ENCODE peak calls at places on chromosomes 4 and X, in four cellular contexts. K is Peyer's patch, W is Caco-2, F is HCT116. B is an unnamed sample.

GRCh38 chrX:72041166-72041565 is 90.5 kb downstream of the RTL5 start:
- DNase-seq in F (no peak), K (no peak), W (no peak), B (no peak)

GRCh38 chrX:19747672-19748610 is 139.5 kb downstream of the SH3KBP1 start:
- DNase-seq in F (no peak), W (no peak), K (peak; percentile 86), B (no peak)

GRCh38 chr4:169663894-169664293 is 43.5 kb downstream of the CLCN3 start:
- DNase-seq in K (no peak), W (no peak), F (no peak), B (no peak)

GRCh38 chr4:155889946-155890345 is 13.6 kb upstream of the TDO2 start:
- DNase-seq in F (no peak), K (no peak), W (no peak), B (no peak)

GRCh38 chrX:15755091-15755490 is 17.0 kb downstream of the CA5B start:
- DNase-seq in K (no peak), W (no peak), F (no peak), B (no peak)

GRCh38 chr4:152138451-152138850 is 377.6 kb upstream of the GATB start:
- DNase-seq in F (no peak), K (no peak), W (no peak), B (no peak)

GRCh38 chrX:67720344-67720743 is 176.5 kb downstream of the AR start:
- DNase-seq in K (no peak), W (no peak), F (no peak), B (no peak)

GRCh38 chr4:142473218-142473959 is 372.7 kb downstream of the INPP4B start:
- DNase-seq in F (no peak), K (peak; percentile 52), W (no peak), B (peak; percentile 59)

GRCh38 chrX:151695583-151695930 is 299 bp downstream of the PRRG3 start:
- DNase-seq in W (no peak), K (no peak), F (no peak), B (no peak)

GRCh38 chr4:39029752-39030694 is 2.2 kb downstream of the TMEM156 start:
- DNase-seq in K (no peak), F (no peak), W (no peak), B (no peak)

GRCh38 chrX:85052636-85053343 is 49.1 kb downstream of the APOOL start:
- DNase-seq in F (peak; percentile 15), K (no peak), W (no peak), B (no peak)

GRCh38 chrX:68754406-68754805 is 74.4 kb upstream of the EFNB1 start:
- DNase-seq in F (no peak), K (no peak), W (no peak), B (no peak)

GRCh38 chr4:97105716-97106115 is 1037.6 kb downstream of the STPG2 start:
- DNase-seq in W (no peak), K (no peak), F (no peak), B (no peak)

GRCh38 chr4:8708401-8709021 is 115.9 kb downstream of the CPZ start:
- DNase-seq in K (peak; percentile 40), W (no peak), F (no peak), B (peak; percentile 42)

GRCh38 chr4:74037076-74037475 is 1.4 kb downstream of the CXCL3 start:
- DNase-seq in F (no peak), K (no peak), W (no peak), B (no peak)

GRCh38 chr4:24686866-24687672 is 102.7 kb upstream of the DHX15 start:
- DNase-seq in W (peak; percentile 47), K (peak; percentile 67), F (peak; percentile 36), B (peak; percentile 69)

GRCh38 chr4:153529646-153530045 is 63.5 kb downstream of the TMEM131L start:
- DNase-seq in K (no peak), F (no peak), W (no peak), B (no peak)

GRCh38 chr4:1400191-1400805 is 5.9 kb downstream of the NKX1-1 start:
- DNase-seq in W (no peak), F (no peak), K (no peak), B (peak; percentile 44)
- H3K9me3 ChIP-seq in W (no peaks in the 10 kb centered on the region), F (peaks cover 7% of the 10 kb centered on the region), K (peaks cover 4% of the 10 kb centered on the region), B (no peaks in the 10 kb centered on the region)

DNA sequence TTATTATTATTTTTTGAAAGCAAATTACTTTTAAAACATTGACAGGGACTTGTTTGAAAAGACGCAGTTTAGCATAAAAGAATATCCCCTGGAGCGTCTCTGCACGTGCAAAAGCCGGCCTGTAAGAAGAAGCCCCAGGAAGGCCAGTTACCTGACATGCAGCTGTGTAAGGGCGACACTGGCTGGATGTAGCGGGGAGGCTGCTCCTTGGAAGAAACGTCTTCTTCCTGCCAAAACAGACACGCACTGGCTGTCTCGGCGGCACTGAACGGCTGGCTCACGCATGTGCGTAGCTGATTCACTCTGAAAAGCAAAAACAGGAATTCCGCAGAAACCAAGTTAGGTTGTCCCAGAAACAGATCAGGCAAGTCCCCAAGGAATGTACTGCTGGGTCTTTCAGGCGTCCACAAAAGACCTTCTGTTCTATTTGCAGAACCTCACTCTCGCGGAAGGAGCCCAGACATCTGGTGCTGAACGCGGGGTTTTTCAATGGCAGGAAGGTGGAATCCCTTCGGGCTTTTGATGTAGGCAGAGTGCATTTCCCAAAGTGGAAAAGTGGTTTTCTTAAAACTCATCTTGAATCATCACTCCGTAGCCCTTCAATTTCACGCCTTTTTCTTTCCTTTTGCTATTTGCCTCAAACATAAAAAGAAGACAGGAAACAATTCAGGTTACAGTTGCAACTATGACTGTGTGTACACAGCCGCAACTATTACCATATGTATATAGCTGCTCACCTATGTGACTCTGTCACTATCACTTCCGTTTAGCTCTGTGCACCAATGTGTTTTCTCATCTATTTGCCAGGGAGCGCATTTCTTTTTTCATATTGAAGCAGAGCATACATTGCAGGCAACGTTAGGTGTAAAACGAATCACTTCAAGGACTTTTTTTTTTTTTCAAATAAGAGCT is 38.1 kb upstream of the ARSH start:
- DNase-seq in W (peak; percentile 42), K (no peak), F (no peak), B (no peak)
- H3K4me3 ChIP-seq in W (peak overlapping the region; percentile 27), K (no peak overlapping the region), F (no peak overlapping the region), B (peak overlapping the region; percentile 14)

DNA sequence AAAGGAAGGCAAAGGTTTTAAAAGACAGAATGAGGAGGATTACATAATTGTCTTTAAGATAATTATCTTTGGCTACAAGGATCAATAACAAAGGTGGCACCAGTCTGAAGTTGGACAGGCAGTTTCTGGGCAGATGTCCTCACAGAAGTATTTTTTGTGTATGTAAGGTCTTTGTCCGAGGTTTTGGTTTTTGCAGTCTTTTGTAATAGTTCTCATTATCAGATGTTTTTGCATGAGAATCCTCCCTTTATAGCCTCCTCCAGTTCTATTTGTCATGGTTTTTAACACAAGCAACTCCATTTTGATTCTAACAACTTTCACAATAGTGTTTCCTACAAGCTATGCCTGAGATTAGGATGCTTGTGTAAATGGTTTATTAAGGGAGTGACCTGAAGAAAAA is 286.2 kb downstream of the IL1RAPL2 start:
- DNase-seq in K (no peak), F (no peak), W (no peak), B (no peak)
- H3K4me1 ChIP-seq in K (no peaks in the 10 kb centered on the region), F (no peaks in the 10 kb centered on the region), W (no peaks in the 10 kb centered on the region), B (no peaks in the 10 kb centered on the region)

GRCh38 chrX:156003486-156004185 is 6.1 kb downstream of the IL9R start:
- DNase-seq in K (no peak), F (no peak), W (no peak), B (no peak)
- H3K9me3 ChIP-seq in K (no peaks in the 10 kb centered on the region), F (no peaks in the 10 kb centered on the region), W (no peaks in the 10 kb centered on the region), B (no peaks in the 10 kb centered on the region)

GRCh38 chrX:54922547-54922946 is 1.9 kb downstream of the TRO start:
- DNase-seq in K (no peak), F (no peak), W (no peak), B (no peak)

GRCh38 chrX:54923376-54923775 is 2.8 kb downstream of the TRO start:
- DNase-seq in F (no peak), W (no peak), K (no peak), B (no peak)

GRCh38 chrX:54921427-54922021 is 900 bp downstream of the TRO start:
- DNase-seq in W (no peak), K (peak; percentile 65), F (no peak), B (peak; percentile 66)

GRCh38 chrX:54920610-54921426 is at the start of gene TRO:
- DNase-seq in W (no peak), F (no peak), K (no peak), B (no peak)
- H3K4me3 ChIP-seq in W (no peak within 1 kb of the TSS), F (no peak within 1 kb of the TSS), K (peak within 1 kb of the TSS; percentile 38), B (peak within 1 kb of the TSS; percentile 48)

DNA sequence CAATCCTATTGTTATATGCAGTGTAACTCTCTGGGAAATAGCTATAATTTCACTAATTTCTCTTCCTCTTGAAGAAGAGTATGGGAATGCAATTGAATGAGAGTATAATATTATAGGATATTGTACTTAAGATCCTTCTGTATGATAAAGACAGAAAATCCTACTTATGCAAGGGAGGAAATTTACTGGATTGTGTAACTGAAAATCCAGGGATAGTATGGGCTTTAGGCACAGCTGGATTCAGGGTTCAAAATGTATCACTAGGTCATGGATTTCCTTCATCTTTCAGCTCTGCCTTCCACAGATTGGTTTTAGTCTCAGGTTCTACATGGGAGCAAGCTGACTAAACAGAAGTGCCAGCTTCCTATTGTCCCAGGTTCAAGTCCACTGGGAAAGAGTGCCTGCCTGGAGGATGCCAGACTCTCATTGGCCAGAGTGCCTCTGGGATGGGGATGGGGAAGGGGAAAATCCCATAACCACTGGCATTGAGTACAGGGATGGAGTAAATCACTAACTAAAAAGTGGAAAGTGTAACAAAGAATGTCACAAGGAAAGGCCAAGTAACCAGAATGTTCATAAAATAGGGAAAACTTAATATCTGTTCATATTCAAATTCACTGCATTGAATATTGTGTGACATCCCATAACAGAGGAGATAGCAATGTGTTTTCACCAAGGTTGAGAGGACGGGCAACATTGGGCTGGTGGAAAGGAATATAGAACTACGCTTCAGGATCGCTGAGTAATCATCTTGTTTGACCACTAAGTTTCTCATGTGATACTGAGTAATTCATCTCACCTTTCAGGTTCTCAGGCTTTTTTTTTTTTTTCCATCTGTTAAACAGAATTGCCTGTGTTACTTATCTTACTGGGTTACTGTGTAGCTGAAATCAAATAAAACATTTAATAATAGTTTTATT is 75.7 kb downstream of the ANXA3 start:
- DNase-seq in F (no peak), W (no peak), K (no peak), B (no peak)
- H3K4me1 ChIP-seq in F (no peaks in the 10 kb centered on the region), W (peaks cover 77% of the 10 kb centered on the region), K (peaks cover 8% of the 10 kb centered on the region), B (peaks cover 6% of the 10 kb centered on the region)